ENCODE peak calls at places on chromosome 15, in four cellular contexts. P, Z, G and H are unnamed samples.

GRCh38 chr15:98823012-98823458 is 174.7 kb downstream of the IGF1R start:
- DNase-seq in G (peak; percentile 79), P (no peak), Z (no peak), H (no peak)

GRCh38 chr15:83653639-83654378 is at the start of gene ADAMTSL3:
- DNase-seq in G (peak; percentile 84), Z (no peak), P (no peak), H (no peak)

GRCh38 chr15:45729146-45729545 is 94.3 kb downstream of the SQOR start:
- DNase-seq in Z (no peak), G (no peak), P (no peak), H (no peak)

GRCh38 chr15:74222231-74222511 is 14.0 kb upstream of the CCDC33 start:
- DNase-seq in Z (no peak), P (no peak), G (no peak), H (no peak)

GRCh38 chr15:90202929-90203328 is 1.8 kb downstream of the SEMA4B start:
- DNase-seq in G (no peak), Z (no peak), P (no peak), H (no peak)

GRCh38 chr15:78394981-78395619 is 42.9 kb upstream of the IREB2 start:
- DNase-seq in G (no peak), Z (no peak), P (no peak), H (no peak)

GRCh38 chr15:85767785-85768529 is 26.8 kb downstream of the KLHL25 start:
- DNase-seq in Z (no peak), P (no peak), G (no peak), H (no peak)

GRCh38 chr15:87753539-87753938 is 503.0 kb downstream of the NTRK3 start:
- DNase-seq in G (no peak), Z (no peak), P (no peak), H (no peak)

GRCh38 chr15:31609243-31609642 is 282.6 kb downstream of the KLF13 start:
- DNase-seq in G (no peak), Z (no peak), P (no peak), H (no peak)

GRCh38 chr15:60975203-60975602 is 253.9 kb downstream of the RORA start:
- DNase-seq in Z (no peak), P (no peak), G (no peak), H (no peak)

GRCh38 chr15:45249125-45249780 is 2.8 kb upstream of the SLC28A2 start:
- DNase-seq in Z (no peak), G (no peak), P (no peak), H (no peak)

GRCh38 chr15:64343222-64343621 is 12.8 kb downstream of the CSNK1G1 start:
- DNase-seq in G (no peak), Z (no peak), P (no peak), H (no peak)

GRCh38 chr15:45449878-45450277 is 71.5 kb upstream of the GATM start:
- DNase-seq in P (no peak), G (no peak), Z (no peak), H (no peak)

GRCh38 chr15:66496951-66497501 is 536 bp downstream of the SNAPC5 start:
- DNase-seq in G (no peak), P (no peak), Z (no peak), H (no peak)